ENCODE peak calls at places on chromosomes 7 and 10, in eight cellular contexts. D is GM23338, R is left ventricle myocardium inferior, W is tibial artery, H is uterus, A is H9, P is AG04450, V is stomach. C is an unnamed sample.

GRCh38 chr7:127189885-127190284 is 62.9 kb downstream of the GRM8 start:
- DNase-seq in D (peak), P (no peak), R (no peak), W (no peak), V (no peak), H (no peak), A (no peak), C (no peak)

GRCh38 chr7:40611472-40611871 is 476.7 kb downstream of the SUGCT start:
- DNase-seq in A (no peak), V (no peak), D (no peak), P (no peak), H (no peak), W (no peak), R (no peak), C (no peak)

GRCh38 chr7:3264693-3265339 is 36.2 kb upstream of the SDK1 start:
- DNase-seq in W (no peak), D (no peak), R (no peak), A (no peak), H (no peak), P (no peak), V (no peak), C (no peak)

GRCh38 chr10:60377955-60378354 is 11.7 kb downstream of the ANK3 start:
- DNase-seq in W (no peak), R (no peak), H (no peak), D (no peak), P (no peak), A (no peak), V (no peak), C (peak)

GRCh38 chr10:35372329-35372728 is 36.0 kb downstream of the CCNY start:
- DNase-seq in D (no peak), A (no peak), W (no peak), V (no peak), H (peak), R (peak), P (no peak), C (peak)

GRCh38 chr7:128830231-128831177 is at the start of gene FLNC:
- DNase-seq in D (peak), V (peak), A (no peak), W (peak), R (peak), H (peak), P (no peak), C (no peak)

GRCh38 chr10:61923210-61924024 is 21.9 kb downstream of the ARID5B start:
- DNase-seq in P (no peak), R (no peak), W (no peak), V (peak), D (no peak), A (no peak), H (no peak), C (no peak)

GRCh38 chr7:64599341-64599740 is 36.5 kb upstream of the ZNF680 start:
- DNase-seq in P (no peak), A (no peak), V (no peak), W (no peak), D (no peak), H (no peak), R (no peak), C (no peak)

GRCh38 chr10:115092555-115093285 is 445 bp upstream of the ATRNL1 start:
- DNase-seq in W (no peak), V (no peak), A (peak), D (peak), H (peak), P (no peak), R (no peak), C (no peak)

GRCh38 chr7:130142654-130143333 is 62.4 kb downstream of the TMEM209 start:
- DNase-seq in H (no peak), D (no peak), R (no peak), V (no peak), W (no peak), P (no peak), A (no peak), C (no peak)

GRCh38 chr7:138239244-138239643 is 163.0 kb downstream of the AKR1D1 start:
- DNase-seq in V (no peak), D (no peak), W (no peak), R (no peak), H (no peak), P (no peak), A (no peak), C (no peak)

GRCh38 chr10:113463777-113464176 is 89.1 kb upstream of the HABP2 start:
- DNase-seq in V (no peak), R (no peak), H (no peak), D (no peak), W (no peak), A (no peak), P (no peak), C (no peak)

GRCh38 chr10:6729967-6730366 is 149.9 kb upstream of the PRKCQ start:
- DNase-seq in W (no peak), A (no peak), D (no peak), V (no peak), R (no peak), H (no peak), P (no peak), C (no peak)

GRCh38 chr7:2017483-2017891 is 215.3 kb downstream of the MAD1L1 start:
- DNase-seq in V (no peak), W (peak), A (no peak), R (peak), P (no peak), D (no peak), H (no peak), C (no peak)

GRCh38 chr7:30782690-30783089 is 11.5 kb downstream of the MINDY4 start:
- DNase-seq in W (no peak), D (no peak), H (no peak), P (no peak), R (no peak), A (no peak), V (no peak), C (no peak)

GRCh38 chr10:60818134-60818770 is 40.0 kb downstream of the CDK1 start:
- DNase-seq in R (no peak), P (no peak), W (no peak), H (no peak), A (no peak), D (no peak), V (no peak), C (no peak)

GRCh38 chr10:63164045-63164722 is 31.1 kb downstream of the NRBF2 start:
- DNase-seq in W (no peak), V (no peak), H (no peak), D (no peak), P (no peak), R (no peak), A (no peak), C (no peak)

GRCh38 chr10:72245949-72246525 is 27.7 kb upstream of the DDIT4 start:
- DNase-seq in H (no peak), W (no peak), V (no peak), A (no peak), R (peak), P (no peak), D (no peak), C (no peak)

GRCh38 chr7:24764972-24765744 is 7.9 kb upstream of the GSDME start:
- DNase-seq in V (no peak), D (no peak), W (no peak), P (no peak), H (no peak), R (no peak), A (no peak), C (no peak)

GRCh38 chr10:103397191-103397825 is 882 bp downstream of the PDCD11 start:
- DNase-seq in W (no peak), P (no peak), H (no peak), V (no peak), A (no peak), R (no peak), D (no peak), C (no peak)

GRCh38 chr10:26468691-26469090 is 30.6 kb downstream of the APBB1IP start:
- DNase-seq in H (no peak), A (no peak), W (no peak), V (no peak), D (no peak), R (no peak), P (no peak), C (no peak)

GRCh38 chr10:100730739-100731602 is 14.4 kb upstream of the PAX2 start:
- DNase-seq in H (no peak), W (no peak), V (peak), A (no peak), D (peak), P (no peak), R (no peak), C (no peak)

GRCh38 chr10:71888623-71889387 is 37.8 kb upstream of the PSAP start:
- DNase-seq in V (peak), H (peak), R (peak), D (peak), A (peak), W (peak), P (peak), C (peak)

GRCh38 chr7:45178241-45179225 is 20.9 kb downstream of the RAMP3 start:
- DNase-seq in D (peak), P (no peak), W (peak), A (peak), H (no peak), V (no peak), R (no peak), C (no peak)

GRCh38 chr10:14598809-14599764 is 175.6 kb downstream of the FAM107B start:
- DNase-seq in D (no peak), V (peak), R (no peak), A (peak), H (no peak), P (no peak), W (no peak), C (no peak)

GRCh38 chr10:47454294-47455058 is 29.4 kb downstream of the ANXA8 start:
- DNase-seq in H (no peak), V (no peak), P (no peak), A (peak), D (no peak), W (no peak), R (no peak), C (no peak)

GRCh38 chr7:96998765-96999164 is 6.6 kb upstream of the DLX6 start:
- DNase-seq in H (no peak), P (no peak), A (peak), V (no peak), D (peak), R (no peak), W (no peak), C (no peak)

GRCh38 chr10:112763916-112764520 is 186.0 kb upstream of the TCF7L2 start:
- DNase-seq in R (no peak), D (no peak), H (no peak), W (no peak), V (no peak), A (no peak), P (peak), C (no peak)

GRCh38 chr7:26743205-26743604 is 121.2 kb downstream of the SKAP2 start:
- DNase-seq in D (no peak), P (no peak), A (no peak), W (no peak), V (no peak), R (no peak), H (no peak), C (no peak)

GRCh38 chr7:155566011-155566836 is 19.9 kb upstream of the CNPY1 start:
- DNase-seq in H (no peak), W (no peak), D (no peak), A (no peak), R (no peak), P (no peak), V (no peak), C (no peak)

GRCh38 chr7:37234928-37235327 is 213.7 kb downstream of the ELMO1 start:
- DNase-seq in D (peak), R (no peak), W (no peak), P (no peak), H (no peak), V (no peak), A (no peak), C (peak)

GRCh38 chr10:132064771-132065437 is 842 bp upstream of the JAKMIP3 start:
- DNase-seq in P (no peak), V (no peak), D (no peak), A (no peak), R (no peak), H (no peak), W (no peak), C (no peak)

GRCh38 chr10:18610517-18610916 is 40.9 kb downstream of the NSUN6 start:
- DNase-seq in W (no peak), A (no peak), R (no peak), V (no peak), D (no peak), H (no peak), P (no peak), C (peak)

GRCh38 chr10:133278577-133279265 is 2.1 kb upstream of the ADAM8 start:
- DNase-seq in P (no peak), D (no peak), H (no peak), A (no peak), W (no peak), V (peak), R (peak), C (peak)

GRCh38 chr10:110850990-110851389 is 20.7 kb upstream of the PDCD4 start:
- DNase-seq in W (no peak), R (no peak), H (no peak), D (no peak), V (no peak), P (no peak), A (no peak), C (no peak)

GRCh38 chr10:110847351-110847750 is 24.4 kb upstream of the PDCD4 start:
- DNase-seq in R (no peak), P (no peak), D (no peak), H (no peak), V (no peak), W (no peak), A (no peak), C (no peak)

GRCh38 chr10:110848106-110848505 is 23.6 kb upstream of the PDCD4 start:
- DNase-seq in A (no peak), D (no peak), R (no peak), V (no peak), P (no peak), W (no peak), H (no peak), C (no peak)

GRCh38 chr10:110852255-110852896 is 19.4 kb upstream of the PDCD4 start:
- DNase-seq in A (no peak), V (peak), R (no peak), P (no peak), D (peak), H (no peak), W (no peak), C (peak)

GRCh38 chr10:110850099-110850498 is 21.6 kb upstream of the PDCD4 start:
- DNase-seq in P (no peak), D (no peak), R (no peak), A (no peak), H (no peak), W (no peak), V (no peak), C (no peak)
- H3K27ac ChIP-seq in P (no peak), D (no peak), R (no peak), A (no peak), H (no peak), W (no peak), V (no peak), C (no peak)

GRCh38 chr10:124746992-124747391 is 2.8 kb upstream of the FAM53B start:
- DNase-seq in W (no peak), P (no peak), A (no peak), R (no peak), V (no peak), H (no peak), D (no peak), C (peak)

GRCh38 chr10:124744688-124745055 is 494 bp upstream of the FAM53B start:
- DNase-seq in W (no peak), V (no peak), P (no peak), D (peak), H (no peak), R (no peak), A (no peak), C (peak)

GRCh38 chr10:124745257-124745656 is 1.1 kb upstream of the FAM53B start:
- DNase-seq in W (no peak), A (no peak), H (no peak), D (no peak), R (no peak), P (no peak), V (no peak), C (no peak)

GRCh38 chr10:124744047-124744687 is at the start of gene FAM53B:
- DNase-seq in H (peak), R (peak), A (peak), P (no peak), V (peak), D (peak), W (peak), C (peak)

DNA sequence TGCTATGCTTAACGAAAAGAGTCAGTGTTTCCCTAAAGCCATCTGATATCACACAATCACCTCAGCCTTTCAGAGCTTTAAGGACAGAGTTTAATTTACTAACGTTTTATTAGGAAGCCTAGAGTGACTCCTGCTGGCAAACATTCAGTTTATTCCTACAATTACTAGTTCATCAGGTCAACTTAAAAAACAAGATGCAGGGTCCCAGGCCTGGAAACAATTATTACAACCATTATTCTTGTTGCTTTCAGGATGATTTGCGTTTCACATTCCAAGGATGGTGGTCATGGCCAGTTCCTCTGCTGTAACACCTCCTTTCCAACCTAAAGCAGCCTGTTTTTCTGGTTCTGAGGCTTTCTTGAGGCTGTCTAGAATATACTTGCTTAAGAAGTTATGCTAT is 1.5 kb upstream of the FAM53B start:
- DNase-seq in R (no peak), D (peak), P (no peak), V (no peak), W (no peak), H (no peak), A (no peak), C (peak)
- TF ChIP-seq CTCF in R (peak), D (peak), P (peak), V (peak), W (peak), H (peak), A (peak), C (peak)

DNA sequence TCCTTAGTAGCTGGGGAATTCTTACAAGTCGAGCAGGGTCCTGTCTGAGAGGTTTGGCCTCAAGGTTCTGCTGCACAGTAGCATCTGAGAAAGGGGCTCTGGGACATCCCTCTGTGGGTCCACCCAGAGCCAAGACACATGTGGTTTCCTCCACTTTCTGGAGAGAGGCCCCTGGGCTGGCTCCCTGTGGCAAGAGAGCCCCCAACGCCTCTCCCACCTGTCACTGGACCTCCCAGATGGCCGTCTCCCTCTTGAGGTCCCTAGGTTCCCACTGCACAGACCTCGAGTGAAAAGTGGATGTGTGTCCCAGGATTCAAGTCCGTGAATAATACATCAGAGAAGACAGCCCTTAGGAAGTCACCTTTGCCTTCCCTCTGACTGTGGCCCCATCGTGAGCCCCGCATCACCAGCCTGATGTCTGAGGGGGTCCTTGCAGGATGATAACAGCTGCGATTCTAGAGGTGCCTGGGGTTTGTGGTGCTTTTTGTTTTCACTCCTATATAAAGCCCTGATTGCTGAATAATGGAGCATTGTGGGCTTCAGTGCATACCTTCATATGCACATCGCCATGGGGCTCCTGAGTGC is 319.0 kb downstream of the GLRX3 start:
- DNase-seq in H (no peak), R (no peak), P (no peak), A (peak), W (no peak), D (no peak), V (no peak), C (no peak)
- H3K27ac ChIP-seq in H (no peak), R (no peak), P (no peak), A (no peak), W (no peak), D (no peak), V (no peak), C (no peak)

GRCh38 chr10:33298893-33299292 is 35.6 kb downstream of the NRP1 start:
- DNase-seq in V (no peak), H (no peak), W (no peak), D (no peak), R (no peak), P (no peak), A (no peak), C (no peak)

GRCh38 chr10:33298110-33298509 is 36.4 kb downstream of the NRP1 start:
- DNase-seq in R (no peak), H (no peak), V (no peak), W (no peak), P (no peak), D (no peak), A (no peak), C (no peak)

GRCh38 chr10:33302188-33302829 is 32.2 kb downstream of the NRP1 start:
- DNase-seq in P (no peak), W (no peak), R (no peak), V (no peak), H (no peak), A (no peak), D (no peak), C (no peak)

GRCh38 chr10:33303988-33304387 is 30.5 kb downstream of the NRP1 start:
- DNase-seq in A (no peak), P (no peak), H (no peak), R (no peak), W (no peak), V (no peak), D (no peak), C (no peak)

DNA sequence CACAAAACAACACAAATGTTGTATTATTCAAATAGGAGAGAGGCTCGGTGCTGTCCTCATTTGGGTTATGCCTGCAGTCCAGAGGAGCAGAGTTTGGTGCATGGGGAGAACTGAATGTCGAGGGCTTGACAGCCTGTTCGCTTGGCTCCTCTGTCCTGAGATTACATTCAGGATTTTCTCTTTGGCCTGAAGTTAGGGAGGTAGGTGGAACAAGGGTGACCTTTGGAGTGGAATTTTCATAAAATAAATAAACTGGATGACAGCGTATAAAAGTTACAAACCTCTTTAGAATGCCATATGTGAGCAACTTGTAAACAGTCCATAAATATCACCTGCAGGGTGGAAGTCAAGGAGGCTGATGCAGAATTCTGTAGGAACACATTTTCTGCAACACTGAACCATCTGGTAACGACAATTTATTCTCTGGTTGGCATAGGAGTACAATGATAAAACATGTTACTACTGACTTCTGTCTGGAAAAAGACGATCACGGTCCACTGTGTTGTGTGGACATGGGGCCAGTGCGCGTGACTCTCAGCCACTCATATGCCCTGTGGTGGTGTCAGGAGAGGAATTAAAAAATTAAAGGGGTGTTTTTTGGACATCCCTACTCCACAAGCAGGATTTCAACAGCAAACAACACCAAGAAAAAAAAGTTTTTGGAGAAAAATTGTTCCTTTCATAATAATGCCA is 33.2 kb downstream of the NRP1 start:
- DNase-seq in V (no peak), D (no peak), A (no peak), H (no peak), R (no peak), P (no peak), W (no peak), C (no peak)
- TF ChIP-seq CTCF in V (no peak), D (no peak), A (no peak), H (no peak), R (no peak), P (no peak), W (no peak), C (no peak)

C was measured in RWPE1.